ENCODE peak calls at places on chromosomes 16 and 17, in five cellular contexts. L is activated gamma-delta T cell treated with anti-CD3 and anti-CD28 coated beads, Interleukin-2, amount 50 U/mL, for 16 hours; B is MV-4-11; N is tibial nerve; X is fibroblast of mammary gland. D is an unnamed sample.

GRCh38 chr17:78817123-78817522 is 23.5 kb downstream of the USP36 start:
- DNase-seq in L (peak), B (no peak), N (no peak), X (no peak), D (no peak)

GRCh38 chr16:53022374-53022773 is 30.3 kb downstream of the CHD9NB start:
- DNase-seq in L (no peak), B (peak), N (no peak), X (peak), D (peak)

GRCh38 chr17:45976755-45977505 is 22.1 kb upstream of the STH start:
- DNase-seq in L (no peak), B (no peak), N (no peak), X (no peak), D (no peak)

GRCh38 chr17:82775033-82775823 is 23.4 kb downstream of the TBCD start:
- DNase-seq in L (no peak), B (no peak), N (peak), X (peak), D (peak)

GRCh38 chr17:45835481-45835880 is 9.2 kb upstream of the SPPL2C start:
- DNase-seq in L (no peak), B (no peak), N (no peak), X (no peak), D (no peak)

GRCh38 chr17:77666881-77667395 is 291.6 kb upstream of the TNRC6C start:
- DNase-seq in L (peak), B (peak), N (no peak), X (no peak), D (no peak)

GRCh38 chr16:27588052-27588451 is 38.1 kb downstream of the KATNIP start:
- DNase-seq in L (no peak), B (no peak), N (no peak), X (no peak), D (no peak)

GRCh38 chr16:85483424-85483823 is 129.7 kb upstream of the GSE1 start:
- DNase-seq in L (no peak), B (no peak), N (no peak), X (no peak), D (no peak)

GRCh38 chr16:78324649-78325274 is 225.3 kb downstream of the WWOX start:
- DNase-seq in L (no peak), B (no peak), N (no peak), X (peak), D (peak)

GRCh38 chr16:745739-746138 is 4.9 kb upstream of the CIAO3 start:
- DNase-seq in L (no peak), B (no peak), N (no peak), X (no peak), D (no peak)

D was measured in endothelial cell of umbilical vein.